ENCODE peak calls at places on chromosomes 12 and 14, in six cellular contexts. W, V, G, Q, I and F are unnamed samples.

GRCh38 chr12:71900091-71900490 is 38.6 kb upstream of the TPH2 start:
- DNase-seq in W (peak; percentile 6), V (no peak), G (no peak), Q (no peak), I (no peak), F (no peak)

GRCh38 chr12:111643428-111643826 is 42.3 kb downstream of the BRAP start:
- DNase-seq in W (no peak), V (no peak), G (no peak), Q (peak; percentile 75), I (peak; percentile 52), F (no peak)

GRCh38 chr14:81172353-81172752 is 48.4 kb downstream of the GTF2A1 start:
- DNase-seq in W (no peak), V (no peak), G (no peak), Q (no peak), I (no peak), F (no peak)

GRCh38 chr14:72631401-72631800 is 262.5 kb downstream of the DPF3 start:
- DNase-seq in W (no peak), V (peak; percentile 61), G (no peak), Q (no peak), I (no peak), F (no peak)

GRCh38 chr14:70188608-70189540 is at the start of gene SLC8A3:
- DNase-seq in W (no peak), V (no peak), G (no peak), Q (peak; percentile 26), I (peak; percentile 33), F (peak; percentile 76)

GRCh38 chr12:93098077-93098476 is 169.0 kb upstream of the EEA1 start:
- DNase-seq in W (no peak), V (no peak), G (peak; percentile 62), Q (peak; percentile 72), I (peak; percentile 70), F (peak; percentile 78)

GRCh38 chr14:55968741-55969140 is 149.5 kb upstream of the PELI2 start:
- DNase-seq in W (no peak), V (no peak), G (no peak), Q (peak; percentile 31), I (no peak), F (no peak)

GRCh38 chr12:124713436-124714082 is 146.1 kb upstream of the NCOR2 start:
- DNase-seq in W (no peak), V (no peak), G (no peak), Q (peak; percentile 36), I (peak; percentile 69), F (no peak)

GRCh38 chr12:94710933-94711332 is 60.6 kb upstream of the TMCC3 start:
- DNase-seq in W (peak; percentile 32), V (no peak), G (no peak), Q (no peak), I (no peak), F (no peak)

GRCh38 chr12:12822886-12823285 is 9.7 kb downstream of the DDX47 start:
- DNase-seq in W (no peak), V (peak; percentile 23), G (no peak), Q (no peak), I (no peak), F (no peak)
- TF ChIP-seq POLR2A in W (no peak), V (no peak), G (no peak), Q (no peak), I (no peak), F (no peak)

GRCh38 chr14:24337824-24338175 is 2.0 kb downstream of the RIPK3 start:
- DNase-seq in W (no peak), V (no peak), G (no peak), Q (no peak), I (no peak), F (no peak)

GRCh38 chr14:24338843-24339242 is 948 bp downstream of the RIPK3 start:
- DNase-seq in W (no peak), V (no peak), G (no peak), Q (no peak), I (no peak), F (no peak)

GRCh38 chr14:24337144-24337823 is 2.4 kb upstream of the ADCY4 start:
- DNase-seq in W (no peak), V (no peak), G (no peak), Q (no peak), I (no peak), F (no peak)

GRCh38 chr14:24340606-24341005 is 815 bp upstream of the RIPK3 start:
- DNase-seq in W (no peak), V (no peak), G (no peak), Q (no peak), I (no peak), F (no peak)

DNA sequence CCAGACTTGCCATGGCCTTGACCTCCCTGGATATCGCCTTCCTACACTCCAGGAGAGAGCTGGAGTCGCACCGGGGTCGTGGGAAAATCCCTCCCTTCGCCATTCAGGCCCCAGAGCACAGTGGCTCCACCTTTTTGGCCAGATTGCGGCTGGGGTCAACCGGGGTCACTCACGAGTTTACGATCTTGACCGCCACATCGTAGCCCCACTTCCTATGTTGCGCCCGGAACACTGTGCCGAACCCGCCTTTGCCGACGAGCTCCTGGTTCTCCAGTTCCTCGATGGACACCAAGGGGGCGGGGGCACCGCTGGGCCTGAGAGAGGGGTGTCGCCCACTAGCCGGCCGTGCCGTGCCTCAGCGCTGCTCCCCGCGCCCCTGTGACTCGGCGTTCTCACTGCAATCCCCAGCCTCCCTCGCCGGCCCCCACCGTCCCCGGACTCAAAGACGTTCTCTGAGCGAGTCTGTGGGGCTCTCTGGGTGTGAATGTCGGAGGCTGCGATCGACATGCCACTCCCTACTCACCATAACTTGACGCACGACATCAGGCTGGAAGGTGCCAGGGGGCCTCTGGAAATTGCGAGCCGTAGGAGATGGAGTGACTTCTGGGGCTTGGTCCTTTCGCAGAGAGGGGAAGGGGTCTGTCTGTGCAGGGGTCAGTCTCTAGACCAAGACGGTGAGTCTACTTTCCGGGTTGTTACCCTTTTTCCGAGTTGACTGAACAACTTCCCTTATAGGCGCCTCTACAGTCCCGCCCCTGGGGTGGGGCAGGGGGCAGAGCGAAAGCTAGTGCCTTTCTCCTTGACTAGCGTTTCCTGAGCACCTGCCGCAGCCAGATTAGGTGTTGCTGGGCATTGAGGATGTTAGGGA is at the start of gene RIPK3:
- DNase-seq in W (no peak), V (peak; percentile 90), G (no peak), Q (peak; percentile 80), I (peak; percentile 78), F (peak; percentile 95)
- TF ChIP-seq POLR2A in W (no peak), V (no peak), G (no peak), Q (no peak), I (peak; percentile 51), F (no peak)

DNA sequence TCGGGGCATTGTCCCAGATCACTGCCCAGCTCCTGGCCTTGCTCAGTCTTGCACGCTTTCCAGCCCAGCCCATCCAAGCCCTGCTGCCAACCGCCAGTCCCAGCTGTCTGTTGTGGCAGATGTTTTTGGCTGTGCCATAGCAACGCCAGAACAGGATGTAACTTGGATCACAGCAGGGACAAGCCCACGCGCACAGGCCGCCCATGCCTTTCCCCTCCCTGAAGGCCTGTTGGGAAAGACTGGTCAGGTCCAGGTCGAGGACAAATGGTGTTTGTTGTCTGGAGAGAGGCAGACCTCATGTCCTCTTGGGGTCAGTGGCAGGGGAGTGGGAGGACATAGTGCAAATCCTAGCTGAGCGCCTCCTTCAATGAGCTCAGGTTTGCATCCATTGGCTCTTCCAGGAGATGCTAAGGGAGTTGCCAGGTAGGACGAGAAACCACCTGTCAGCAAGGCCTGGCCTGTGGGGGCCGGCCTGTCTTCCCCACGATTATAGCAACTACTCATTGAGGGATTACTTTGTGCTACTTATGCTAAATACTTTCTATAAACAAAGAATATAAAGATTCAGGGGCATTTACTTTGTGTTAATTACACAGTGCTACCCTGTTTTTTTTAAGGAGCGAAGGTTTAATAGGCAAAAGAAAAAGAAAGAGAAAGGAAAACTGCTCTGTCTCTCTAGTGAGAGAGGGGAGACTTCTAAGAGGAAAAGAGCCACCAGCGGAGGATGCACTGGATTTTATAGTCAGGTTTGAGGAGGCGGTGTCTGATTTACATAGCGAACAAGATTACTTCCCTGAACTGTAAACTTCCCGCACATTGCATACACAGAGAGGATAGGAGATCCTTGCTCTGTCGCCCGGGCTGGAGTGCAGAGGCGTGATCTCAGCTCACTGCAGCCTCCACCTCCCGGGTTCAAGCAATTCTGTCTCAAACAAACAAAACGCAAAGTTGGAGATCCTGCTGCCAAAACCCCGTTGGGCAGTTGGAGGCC is 42.8 kb upstream of the CORO1C start:
- DNase-seq in W (peak; percentile 96), V (peak; percentile 95), G (peak; percentile 91), Q (peak; percentile 39), I (peak; percentile 72), F (peak; percentile 84)
- TF ChIP-seq POLR2A in W (peak; percentile 47), V (no peak), G (no peak), Q (no peak), I (no peak), F (no peak)

DNA sequence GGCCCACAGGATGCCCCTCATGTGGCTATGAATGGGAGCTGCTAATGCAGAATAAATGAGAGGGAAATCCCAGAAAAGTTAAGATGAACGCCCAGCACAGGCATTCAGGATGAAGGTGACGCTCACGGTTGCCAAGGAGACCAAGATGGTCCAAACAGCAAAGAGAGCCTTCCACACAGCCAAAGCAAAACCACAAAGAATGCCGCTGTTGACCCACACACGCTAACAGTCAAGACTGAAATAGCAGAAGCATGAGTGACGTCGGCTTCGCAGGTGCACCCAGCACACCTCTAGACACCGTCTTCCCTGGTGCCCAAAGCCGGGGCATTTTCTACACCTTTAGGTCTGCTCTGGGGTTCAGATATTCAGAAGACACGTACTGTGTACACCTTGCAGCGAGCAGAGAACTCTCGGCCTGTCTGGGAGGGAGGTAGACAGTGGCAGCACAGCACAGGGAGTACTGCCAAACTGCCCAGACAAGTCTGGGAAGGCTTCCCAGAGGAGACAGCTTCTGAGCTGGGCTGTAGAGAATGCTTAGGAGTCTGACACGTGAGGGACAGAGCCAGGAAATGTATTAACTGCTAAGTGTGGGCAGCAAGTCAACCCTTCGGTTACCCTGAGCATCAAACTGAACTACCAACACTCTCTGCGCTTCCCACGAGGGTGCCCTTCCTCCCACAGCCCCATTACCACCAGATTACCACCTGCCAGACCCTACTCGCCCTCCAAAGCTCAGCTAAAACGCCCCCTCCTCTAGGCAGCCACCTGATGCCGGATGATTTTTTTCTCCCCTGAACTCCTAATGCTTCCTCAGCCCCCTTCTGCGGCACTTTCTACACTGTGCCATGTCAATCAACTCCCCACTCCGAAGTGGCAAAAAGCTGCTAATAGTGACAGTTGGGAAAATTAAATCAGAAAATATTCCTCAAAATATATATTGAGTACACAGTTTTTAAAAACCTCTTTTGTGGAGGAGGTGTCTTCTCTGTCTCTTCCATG is 50.1 kb downstream of the CCDC88C start:
- DNase-seq in W (no peak), V (no peak), G (no peak), Q (peak; percentile 85), I (peak; percentile 56), F (no peak)
- TF ChIP-seq POLR2A in W (no peak), V (no peak), G (no peak), Q (no peak), I (no peak), F (no peak)

GRCh38 chr12:56137853-56138571 is 9.9 kb downstream of the ESYT1 start:
- DNase-seq in W (no peak), V (no peak), G (no peak), Q (no peak), I (no peak), F (no peak)
- TF ChIP-seq POLR2A in W (no peak), V (no peak), G (no peak), Q (no peak), I (no peak), F (no peak)

GRCh38 chr12:63779498-63780481 is at the start of gene RXYLT1:
- DNase-seq in W (peak; percentile 48), V (peak; percentile 96), G (peak; percentile 92), Q (peak; percentile 85), I (peak; percentile 81), F (peak; percentile 96)
- TF ChIP-seq POLR2A in W (peak; percentile 94), V (peak; percentile 6), G (peak; percentile 77), Q (no peak), I (peak; percentile 85), F (no peak)